ENCODE peak calls at places on chromosomes 4 and X, in six cellular contexts. Q is AG04450; G is cardiac muscle cell; U is fibroblast of lung; H is left lung; T is CD4-positive, alpha-beta memory T cell. F is an unnamed sample.
A peak's percentile ranks its signal among the peaks of the same experiment; 100 is the strongest.

GRCh38 chr4:20037745-20038144 is 214.0 kb upstream of the SLIT2 start:
- DNase-seq in G (no peak), T (no peak), U (no peak), Q (no peak), H (no peak), F (no peak)

GRCh38 chr4:169663894-169664293 is 43.5 kb downstream of the CLCN3 start:
- DNase-seq in T (no peak), H (no peak), G (peak; percentile 58), U (no peak), Q (no peak), F (peak; percentile 25)

GRCh38 chrX:283115-283845 is 2.1 kb downstream of the PLCXD1 start:
- DNase-seq in T (peak; percentile 86), G (peak; percentile 90), Q (peak; percentile 49), H (peak; percentile 92), U (peak; percentile 86), F (peak; percentile 92)

GRCh38 chrX:17078031-17078730 is 131.7 kb downstream of the REPS2 start:
- DNase-seq in H (no peak), G (no peak), Q (no peak), U (peak; percentile 11), T (no peak), F (no peak)

GRCh38 chrX:150693782-150694574 is 782 bp downstream of the MTMR1 start:
- DNase-seq in U (peak; percentile 41), G (peak; percentile 21), T (peak; percentile 61), Q (no peak), H (peak; percentile 86), F (peak; percentile 90)

GRCh38 chrX:114889454-114889853 is 128.0 kb downstream of the IL13RA2 start:
- DNase-seq in G (no peak), Q (no peak), U (no peak), T (no peak), H (no peak), F (no peak)

GRCh38 chr4:98765771-98766170 is 107.4 kb upstream of the TSPAN5 start:
- DNase-seq in T (no peak), U (no peak), Q (no peak), H (no peak), G (no peak), F (no peak)

GRCh38 chr4:120760047-120760446 is 162.5 kb downstream of the PRDM5 start:
- DNase-seq in Q (no peak), H (no peak), G (no peak), T (no peak), U (no peak), F (no peak)

GRCh38 chr4:121597346-121597934 is 99.3 kb downstream of the ANXA5 start:
- DNase-seq in H (no peak), Q (no peak), U (no peak), G (no peak), T (no peak), F (no peak)

GRCh38 chr4:17385403-17385802 is 126.5 kb downstream of the QDPR start:
- DNase-seq in T (peak; percentile 17), H (no peak), U (peak; percentile 60), G (peak; percentile 42), Q (no peak), F (peak; percentile 20)

GRCh38 chrX:140765043-140765784 is 55.7 kb downstream of the LINC00632 start:
- DNase-seq in T (no peak), Q (peak; percentile 26), G (peak; percentile 71), H (no peak), U (peak; percentile 61), F (no peak)

GRCh38 chrX:115226929-115227328 is 7.0 kb downstream of the LRCH2 start:
- DNase-seq in Q (no peak), T (no peak), H (no peak), U (peak; percentile 38), G (peak; percentile 19), F (peak; percentile 70)

GRCh38 chr4:112245383-112245782 is 13.8 kb downstream of the AP1AR start:
- DNase-seq in G (peak; percentile 35), Q (no peak), T (no peak), H (no peak), U (peak; percentile 30), F (no peak)

GRCh38 chrX:16772460-16772859 is 13.8 kb upstream of the TXLNG start:
- DNase-seq in Q (no peak), U (no peak), G (no peak), T (no peak), H (no peak), F (peak; percentile 10)

GRCh38 chr4:88158360-88159136 is at the start of gene ABCG2:
- DNase-seq in Q (peak; percentile 23), H (peak; percentile 82), G (peak; percentile 49), T (peak; percentile 31), U (peak; percentile 46), F (peak; percentile 38)

GRCh38 chrX:80489166-80489565 is 68.9 kb downstream of the TENT5D start:
- DNase-seq in T (no peak), Q (no peak), U (no peak), H (no peak), G (no peak), F (no peak)

GRCh38 chrX:80486299-80486698 is 66.1 kb downstream of the TENT5D start:
- DNase-seq in U (no peak), H (no peak), T (no peak), Q (no peak), G (no peak), F (no peak)

DNA sequence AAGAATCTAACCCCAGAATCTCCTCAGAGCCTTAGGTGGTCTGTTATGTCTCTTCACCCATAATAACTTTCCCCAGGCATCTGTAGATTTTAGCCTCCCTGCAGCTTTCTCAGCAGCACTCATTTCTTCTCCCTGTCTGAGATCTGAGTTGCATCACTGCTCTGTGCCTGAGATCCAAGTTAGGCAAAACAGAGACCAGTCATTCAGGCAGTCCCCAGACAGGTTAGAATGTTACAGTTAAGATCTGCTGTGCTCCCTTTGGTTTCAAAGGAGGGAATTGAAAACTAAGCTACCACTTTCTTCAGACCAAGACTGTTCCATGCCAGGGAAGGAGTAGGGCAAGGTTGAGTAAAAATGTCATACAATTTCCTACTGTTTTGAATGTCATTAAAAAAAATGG is 65.3 kb downstream of the TENT5D start:
- DNase-seq in Q (no peak), G (no peak), U (no peak), H (no peak), T (no peak), F (no peak)
- H3K9me3 ChIP-seq in Q (no peaks in the 10 kb centered on the region), G (no peaks in the 10 kb centered on the region), U (no peaks in the 10 kb centered on the region), H (no peaks in the 10 kb centered on the region), T (no peaks in the 10 kb centered on the region), F (no peaks in the 10 kb centered on the region)

GRCh38 chr4:29005838-29006237 is 1714.3 kb upstream of the PCDH7 start:
- DNase-seq in T (no peak), U (no peak), G (no peak), H (no peak), Q (no peak), F (no peak)
- H3K9me3 ChIP-seq in T (no peaks in the 10 kb centered on the region), U (no peaks in the 10 kb centered on the region), G (no peaks in the 10 kb centered on the region), H (no peaks in the 10 kb centered on the region), Q (no peaks in the 10 kb centered on the region), F (no peaks in the 10 kb centered on the region)

GRCh38 chr4:7932333-7932732 is 7.3 kb downstream of the AFAP1 start:
- DNase-seq in G (no peak), Q (no peak), U (no peak), T (no peak), H (no peak), F (no peak)

GRCh38 chr4:7936963-7937362 is 2.7 kb downstream of the AFAP1 start:
- DNase-seq in T (no peak), Q (no peak), H (no peak), G (peak; percentile 44), U (peak; percentile 65), F (no peak)

GRCh38 chr4:7938513-7939376 is 916 bp downstream of the AFAP1 start:
- DNase-seq in H (peak; percentile 83), U (peak; percentile 59), T (peak; percentile 16), Q (no peak), G (peak; percentile 58), F (no peak)

GRCh38 chr4:7929530-7929951 is 10.1 kb downstream of the AFAP1 start:
- DNase-seq in U (no peak), Q (no peak), H (no peak), G (no peak), T (no peak), F (no peak)

GRCh38 chr4:7933631-7934510 is 5.8 kb downstream of the AFAP1 start:
- DNase-seq in H (no peak), U (no peak), G (peak; percentile 56), T (no peak), Q (no peak), F (no peak)
- H3K9me3 ChIP-seq in H (no peaks in the 10 kb centered on the region), U (no peaks in the 10 kb centered on the region), G (no peaks in the 10 kb centered on the region), T (no peaks in the 10 kb centered on the region), Q (peaks cover 4% of the 10 kb centered on the region), F (no peaks in the 10 kb centered on the region)

GRCh38 chr4:768076-768475 is 57.9 kb downstream of the CPLX1 start:
- DNase-seq in U (no peak), H (peak; percentile 45), G (no peak), T (no peak), Q (no peak), F (no peak)
- H3K9me3 ChIP-seq in U (no peaks in the 10 kb centered on the region), H (no peaks in the 10 kb centered on the region), G (no peaks in the 10 kb centered on the region), T (no peaks in the 10 kb centered on the region), Q (peaks cover 7% of the 10 kb centered on the region), F (peaks cover 3% of the 10 kb centered on the region)